ENCODE peak calls at places on chromosomes 4 and X, in eight cellular contexts. Z, N, E, M, H, J, F and G are unnamed samples.

GRCh38 chr4:140168474-140168873 is 14.5 kb upstream of the MAML3 start:
- DNase-seq in Z (no peak), N (no peak), E (no peak), M (no peak), H (peak), J (no peak), F (peak), G (no peak)

GRCh38 chr4:48944252-48944651 is 37.7 kb upstream of the OCIAD2 start:
- DNase-seq in Z (no peak), N (no peak), E (no peak), M (no peak), H (no peak), J (no peak), F (no peak), G (no peak)

GRCh38 chr4:90159193-90159592 is 32.0 kb downstream of the CCSER1 start:
- DNase-seq in Z (no peak), N (no peak), E (no peak), M (no peak), H (no peak), J (no peak), F (no peak), G (no peak)

GRCh38 chr4:7358100-7358735 is 76.5 kb downstream of the PSAPL1 start:
- DNase-seq in Z (peak), N (no peak), E (no peak), M (no peak), H (no peak), J (peak), F (peak), G (no peak)

GRCh38 chr4:138859249-138859648 is 156.3 kb upstream of the NOCT start:
- DNase-seq in Z (no peak), N (no peak), E (no peak), M (no peak), H (no peak), J (no peak), F (no peak), G (no peak)

GRCh38 chr4:136864580-136865185 is 667.6 kb downstream of the PCDH18 start:
- DNase-seq in Z (peak), N (peak), E (peak), M (no peak), H (peak), J (no peak), F (peak), G (no peak)

GRCh38 chr4:139556735-139557505 is 901 bp upstream of the SETD7 start:
- DNase-seq in Z (no peak), N (peak), E (peak), M (peak), H (peak), J (peak), F (no peak), G (no peak)

GRCh38 chr4:3231431-3231980 is 17.5 kb upstream of the MSANTD1 start:
- DNase-seq in Z (no peak), N (no peak), E (no peak), M (no peak), H (no peak), J (no peak), F (no peak), G (no peak)

GRCh38 chr4:72209600-72209999 is 177.8 kb downstream of the NPFFR2 start:
- DNase-seq in Z (no peak), N (no peak), E (no peak), M (no peak), H (no peak), J (no peak), F (no peak), G (no peak)

GRCh38 chr4:136680271-136680670 is 852.0 kb downstream of the PCDH18 start:
- DNase-seq in Z (no peak), N (no peak), E (no peak), M (no peak), H (no peak), J (no peak), F (no peak), G (no peak)

GRCh38 chr4:182533948-182534347 is 290.7 kb downstream of the TENM3 start:
- DNase-seq in Z (no peak), N (no peak), E (no peak), M (no peak), H (no peak), J (no peak), F (peak), G (no peak)

GRCh38 chr4:16836324-16836723 is 62.1 kb downstream of the LDB2 start:
- DNase-seq in Z (no peak), N (no peak), E (no peak), M (no peak), H (no peak), J (no peak), F (no peak), G (no peak)

GRCh38 chr4:89753601-89754066 is 83.3 kb downstream of the SNCA start:
- DNase-seq in Z (peak), N (no peak), E (no peak), M (no peak), H (no peak), J (no peak), F (peak), G (no peak)

GRCh38 chr4:8528713-8529112 is 51.5 kb upstream of the GPR78 start:
- DNase-seq in Z (no peak), N (no peak), E (no peak), M (no peak), H (no peak), J (no peak), F (peak), G (no peak)

GRCh38 chr4:139943277-139943676 is 210.7 kb downstream of the MAML3 start:
- DNase-seq in Z (no peak), N (no peak), E (no peak), M (no peak), H (peak), J (no peak), F (peak), G (no peak)

GRCh38 chr4:134906404-134907023 is 704.9 kb upstream of the PABPC4L start:
- DNase-seq in Z (no peak), N (no peak), E (peak), M (no peak), H (peak), J (no peak), F (no peak), G (no peak)

GRCh38 chr4:177185151-177185550 is 124.5 kb upstream of the NEIL3 start:
- DNase-seq in Z (no peak), N (no peak), E (no peak), M (no peak), H (no peak), J (no peak), F (peak), G (no peak)

GRCh38 chr4:152352645-152353116 is 183.2 kb downstream of the FBXW7 start:
- DNase-seq in Z (peak), N (peak), E (peak), M (no peak), H (peak), J (no peak), F (peak), G (no peak)

GRCh38 chrX:108699368-108699767 is 37.0 kb downstream of the IRS4 start:
- DNase-seq in Z (no peak), N (peak), E (no peak), M (no peak), H (peak), J (no peak), F (peak), G (no peak)

GRCh38 chr4:123849495-123849894 is 452.9 kb downstream of the SPRY1 start:
- DNase-seq in Z (no peak), N (no peak), E (no peak), M (no peak), H (no peak), J (no peak), F (no peak), G (no peak)

GRCh38 chrX:154748712-154749339 is 2.1 kb downstream of the GAB3 start:
- DNase-seq in Z (no peak), N (peak), E (peak), M (no peak), H (peak), J (no peak), F (peak), G (no peak)

GRCh38 chrX:2654436-2655340 is 36.4 kb upstream of the CD99 start:
- DNase-seq in Z (no peak), N (no peak), E (no peak), M (no peak), H (no peak), J (no peak), F (no peak), G (no peak)
- TF ChIP-seq CTCF in Z (no peak), N (no peak), E (no peak), M (no peak), H (peak), J (no peak), F (no peak), G (no peak)

DNA sequence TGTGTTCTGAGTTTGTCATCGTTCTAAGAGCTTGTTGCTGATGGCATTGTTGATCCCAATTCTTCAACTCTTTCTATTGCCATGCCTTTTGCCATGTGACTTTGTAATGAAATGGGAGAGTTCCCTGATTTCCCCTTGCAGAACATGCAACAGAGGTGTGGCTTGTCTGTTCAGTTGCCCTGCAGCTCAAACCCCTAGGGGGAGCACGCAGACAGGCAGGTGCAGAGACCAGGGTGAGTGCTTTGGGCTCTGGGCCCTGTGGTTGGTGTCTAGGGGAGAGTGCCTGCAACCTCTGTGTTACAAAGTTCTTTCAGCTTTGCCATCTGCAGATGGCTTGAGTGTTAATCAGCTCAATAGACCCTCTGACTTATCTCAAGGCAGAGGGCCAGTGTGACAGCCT is 332.7 kb downstream of the MID1IP1 start:
- DNase-seq in Z (no peak), N (no peak), E (no peak), M (no peak), H (peak), J (no peak), F (no peak), G (no peak)
- TF ChIP-seq CTCF in Z (no peak), N (peak), E (no peak), M (no peak), H (peak), J (no peak), F (no peak), G (no peak)

DNA sequence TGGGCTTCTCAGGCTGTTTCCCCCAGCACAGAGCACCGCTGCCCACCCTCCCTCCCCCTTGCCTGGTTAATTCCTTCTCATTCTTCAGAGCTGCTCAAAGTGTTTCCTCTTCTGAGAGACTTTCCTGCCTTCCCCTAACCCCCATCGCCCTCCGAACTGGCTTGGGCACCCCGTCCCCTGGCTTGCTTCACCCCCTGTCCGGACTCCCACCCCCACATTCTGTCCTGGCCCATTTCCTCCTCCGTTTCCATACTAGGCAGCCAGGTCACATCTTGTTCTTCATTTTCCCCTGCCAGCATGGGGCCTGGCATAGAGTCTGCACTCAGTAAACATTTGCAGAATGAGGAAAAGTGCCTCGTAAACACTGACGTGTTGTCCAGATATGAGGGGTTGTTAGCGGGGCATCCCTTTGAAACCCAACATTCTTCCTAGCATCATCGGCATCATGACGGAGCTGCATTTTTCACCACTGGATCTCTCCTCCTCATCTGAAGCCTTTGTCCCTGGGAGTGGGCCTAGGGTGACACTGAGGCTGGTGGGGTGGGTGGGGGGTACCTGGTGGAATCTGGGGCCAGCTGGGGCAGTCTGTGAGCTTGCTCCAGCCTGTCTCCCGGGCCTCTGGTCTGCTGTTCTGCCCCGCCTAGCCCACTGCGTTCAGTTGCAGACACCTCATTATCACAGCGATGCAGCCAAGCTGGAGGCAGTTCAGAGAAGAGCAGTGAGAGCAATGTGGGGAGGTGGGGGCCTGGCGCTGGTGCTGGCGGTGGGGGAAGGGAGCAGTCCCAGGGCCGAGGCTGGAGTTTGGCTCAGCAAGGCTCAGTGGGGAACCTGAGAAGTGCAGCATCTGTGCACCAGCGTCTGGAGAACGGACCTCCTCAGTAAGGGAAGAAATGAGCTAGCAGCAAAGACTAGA is 149.4 kb upstream of the PJA1 start:
- DNase-seq in Z (no peak), N (no peak), E (no peak), M (no peak), H (no peak), J (no peak), F (no peak), G (peak)
- TF ChIP-seq CTCF in Z (no peak), N (no peak), E (no peak), M (no peak), H (no peak), J (no peak), F (no peak), G (no peak)

GRCh38 chr4:143291334-143291733 is 45.3 kb upstream of the GAB1 start:
- DNase-seq in Z (no peak), N (no peak), E (no peak), M (no peak), H (no peak), J (no peak), F (no peak), G (no peak)

GRCh38 chr4:143286058-143286457 is 50.6 kb upstream of the GAB1 start:
- DNase-seq in Z (no peak), N (no peak), E (no peak), M (no peak), H (no peak), J (no peak), F (peak), G (no peak)

GRCh38 chr4:143289370-143289769 is 47.3 kb upstream of the GAB1 start:
- DNase-seq in Z (no peak), N (no peak), E (no peak), M (no peak), H (no peak), J (no peak), F (no peak), G (no peak)

GRCh38 chr4:143286733-143287570 is 49.7 kb upstream of the GAB1 start:
- DNase-seq in Z (peak), N (no peak), E (no peak), M (no peak), H (no peak), J (no peak), F (peak), G (no peak)

DNA sequence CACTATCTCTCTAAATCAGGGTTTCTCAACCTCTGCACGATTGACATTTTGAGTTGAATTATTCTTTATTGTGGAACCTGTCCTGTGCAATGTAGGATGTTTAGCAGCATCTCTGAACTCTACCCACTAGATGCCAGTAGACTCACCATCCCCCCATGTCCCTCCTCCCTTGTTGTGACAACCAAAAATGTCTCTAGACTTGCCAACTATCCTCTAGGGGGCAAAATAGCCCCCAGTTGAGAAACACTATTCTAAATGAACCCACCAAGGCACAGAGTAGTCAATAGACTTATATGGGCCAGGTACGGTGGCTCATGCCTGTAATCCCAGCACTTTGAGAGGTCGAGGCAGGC is 49.1 kb upstream of the GAB1 start:
- DNase-seq in Z (no peak), N (no peak), E (no peak), M (no peak), H (peak), J (no peak), F (no peak), G (no peak)
- TF ChIP-seq CTCF in Z (no peak), N (no peak), E (no peak), M (no peak), H (peak), J (no peak), F (no peak), G (no peak)

GRCh38 chr4:1289232-1290164 is at the start of gene MAEA:
- DNase-seq in Z (peak), N (peak), E (peak), M (peak), H (peak), J (peak), F (peak), G (peak)
- TF ChIP-seq CTCF in Z (no peak), N (no peak), E (no peak), M (no peak), H (no peak), J (no peak), F (no peak), G (no peak)

GRCh38 chrX:23699636-23700194 is 32.4 kb downstream of the PRDX4 start:
- DNase-seq in Z (no peak), N (peak), E (no peak), M (peak), H (peak), J (peak), F (peak), G (no peak)

GRCh38 chrX:23692166-23692565 is 24.9 kb downstream of the PRDX4 start:
- DNase-seq in Z (no peak), N (no peak), E (no peak), M (no peak), H (no peak), J (no peak), F (no peak), G (no peak)

DNA sequence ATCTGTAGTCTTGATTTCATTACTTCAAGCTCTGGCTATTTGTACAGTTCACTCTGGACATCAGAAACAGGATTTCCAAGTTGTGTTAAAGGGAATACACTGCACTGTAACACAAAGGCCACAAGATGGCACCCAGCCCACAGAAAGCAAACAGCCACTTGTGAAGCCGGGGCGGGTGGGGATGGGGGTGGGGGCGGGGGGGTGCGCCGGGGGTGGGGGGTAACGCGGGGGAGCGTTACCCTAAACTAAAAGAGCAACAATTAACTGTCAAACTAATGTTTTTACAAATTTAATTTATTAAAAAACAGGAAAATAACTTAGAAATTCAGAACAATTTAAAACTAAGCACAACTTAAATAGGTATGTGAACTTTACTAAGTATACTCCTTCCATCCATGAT is 27.3 kb downstream of the PRDX4 start:
- DNase-seq in Z (peak), N (peak), E (peak), M (no peak), H (peak), J (peak), F (peak), G (no peak)
- TF ChIP-seq CTCF in Z (peak), N (peak), E (peak), M (peak), H (peak), J (peak), F (peak), G (peak)

GRCh38 chr4:127788517-127788916 is 6.4 kb downstream of the HSPA4L start:
- DNase-seq in Z (no peak), N (no peak), E (no peak), M (no peak), H (peak), J (no peak), F (peak), G (no peak)
- TF ChIP-seq CTCF in Z (peak), N (no peak), E (peak), M (no peak), H (peak), J (no peak), F (no peak), G (peak)

GRCh38 chr4:6035786-6036185 is 17.6 kb upstream of the C4orf50 start:
- DNase-seq in Z (no peak), N (no peak), E (no peak), M (no peak), H (no peak), J (no peak), F (no peak), G (no peak)

GRCh38 chr4:6033381-6033780 is 15.2 kb upstream of the C4orf50 start:
- DNase-seq in Z (no peak), N (no peak), E (no peak), M (no peak), H (no peak), J (no peak), F (no peak), G (no peak)

GRCh38 chr4:6031831-6032230 is 13.6 kb upstream of the C4orf50 start:
- DNase-seq in Z (no peak), N (no peak), E (no peak), M (no peak), H (no peak), J (no peak), F (no peak), G (no peak)

GRCh38 chr4:6030679-6031078 is 12.4 kb upstream of the C4orf50 start:
- DNase-seq in Z (no peak), N (no peak), E (no peak), M (no peak), H (no peak), J (no peak), F (no peak), G (no peak)

GRCh38 chr4:6032249-6033244 is 14.3 kb upstream of the C4orf50 start:
- DNase-seq in Z (no peak), N (no peak), E (no peak), M (no peak), H (no peak), J (no peak), F (peak), G (no peak)
- TF ChIP-seq CTCF in Z (no peak), N (no peak), E (no peak), M (no peak), H (peak), J (no peak), F (no peak), G (peak)